ENCODE peak calls at places on chromosomes 7 and 10, in six cellular contexts. One of them, this sample, is unnamed.

GRCh38 chr10:20658158-20658557 is 239.0 kb downstream of the NEBL start:
- DNase-seq in AG10803: no peak
- DNase-seq in A673: no peak
- DNase-seq in HCT116: no peak
- DNase-seq in suprapubic skin: no peak
- DNase-seq in cardiac fibroblast: no peak
- DNase-seq in this sample: no peak

GRCh38 chr7:132575336-132575986 is 809 bp downstream of the PLXNA4 start:
- DNase-seq in AG10803: peak
- DNase-seq in A673: peak
- DNase-seq in HCT116: no peak
- DNase-seq in suprapubic skin: no peak
- DNase-seq in cardiac fibroblast: peak
- DNase-seq in this sample: no peak

GRCh38 chr10:22339761-22340361 is 5.4 kb upstream of the SPAG6 start:
- DNase-seq in AG10803: no peak
- DNase-seq in A673: no peak
- DNase-seq in HCT116: no peak
- DNase-seq in suprapubic skin: no peak
- DNase-seq in cardiac fibroblast: peak
- DNase-seq in this sample: no peak

GRCh38 chr10:19256331-19256730 is 207.7 kb downstream of the MALRD1 start:
- DNase-seq in AG10803: no peak
- DNase-seq in A673: peak
- DNase-seq in HCT116: no peak
- DNase-seq in suprapubic skin: no peak
- DNase-seq in cardiac fibroblast: no peak
- DNase-seq in this sample: no peak

GRCh38 chr10:88232029-88232895 is 350.9 kb downstream of the RNLS start:
- DNase-seq in AG10803: peak
- DNase-seq in A673: peak
- DNase-seq in HCT116: no peak
- DNase-seq in suprapubic skin: no peak
- DNase-seq in cardiac fibroblast: peak
- DNase-seq in this sample: no peak

GRCh38 chr10:95445223-95445836 is 115.8 kb downstream of the SORBS1 start:
- DNase-seq in AG10803: peak
- DNase-seq in A673: no peak
- DNase-seq in HCT116: peak
- DNase-seq in suprapubic skin: peak
- DNase-seq in cardiac fibroblast: peak
- DNase-seq in this sample: no peak

GRCh38 chr7:70776627-70777101 is 355.3 kb upstream of the GALNT17 start:
- DNase-seq in AG10803: peak
- DNase-seq in A673: no peak
- DNase-seq in HCT116: no peak
- DNase-seq in suprapubic skin: no peak
- DNase-seq in cardiac fibroblast: peak
- DNase-seq in this sample: no peak

GRCh38 chr7:150335774-150336112 is 5.7 kb downstream of the RARRES2 start:
- DNase-seq in AG10803: no peak
- DNase-seq in A673: no peak
- DNase-seq in HCT116: no peak
- DNase-seq in suprapubic skin: no peak
- DNase-seq in cardiac fibroblast: no peak
- DNase-seq in this sample: no peak

GRCh38 chr10:116511365-116511764 is 34.4 kb upstream of the PNLIP start:
- DNase-seq in AG10803: no peak
- DNase-seq in A673: no peak
- DNase-seq in HCT116: no peak
- DNase-seq in suprapubic skin: no peak
- DNase-seq in cardiac fibroblast: no peak
- DNase-seq in this sample: no peak

GRCh38 chr7:123749537-123749857 is 694 bp upstream of the WASL start:
- DNase-seq in AG10803: peak
- DNase-seq in A673: no peak
- DNase-seq in HCT116: peak
- DNase-seq in suprapubic skin: no peak
- DNase-seq in cardiac fibroblast: peak
- DNase-seq in this sample: no peak

GRCh38 chr10:90181251-90181691 is 479.9 kb downstream of the KIF20B start:
- DNase-seq in AG10803: no peak
- DNase-seq in A673: peak
- DNase-seq in HCT116: no peak
- DNase-seq in suprapubic skin: no peak
- DNase-seq in cardiac fibroblast: peak
- DNase-seq in this sample: no peak

GRCh38 chr7:151117565-151117964 is 31.3 kb downstream of the AGAP3 start:
- DNase-seq in AG10803: no peak
- DNase-seq in A673: no peak
- DNase-seq in HCT116: no peak
- DNase-seq in suprapubic skin: no peak
- DNase-seq in cardiac fibroblast: no peak
- DNase-seq in this sample: no peak

GRCh38 chr7:48118041-48118440 is 29.0 kb downstream of the UPP1 start:
- DNase-seq in AG10803: no peak
- DNase-seq in A673: no peak
- DNase-seq in HCT116: no peak
- DNase-seq in suprapubic skin: no peak
- DNase-seq in cardiac fibroblast: no peak
- DNase-seq in this sample: no peak

GRCh38 chr7:99027241-99027640 is 116.7 kb downstream of the SMURF1 start:
- DNase-seq in AG10803: peak
- DNase-seq in A673: no peak
- DNase-seq in HCT116: no peak
- DNase-seq in suprapubic skin: no peak
- DNase-seq in cardiac fibroblast: peak
- DNase-seq in this sample: no peak

GRCh38 chr7:112163021-112163310 is 43.2 kb downstream of the DOCK4 start:
- DNase-seq in AG10803: no peak
- DNase-seq in A673: peak
- DNase-seq in HCT116: no peak
- DNase-seq in suprapubic skin: no peak
- DNase-seq in cardiac fibroblast: no peak
- DNase-seq in this sample: no peak

GRCh38 chr7:79515358-79515757 is 61.9 kb upstream of the MAGI2 start:
- DNase-seq in AG10803: peak
- DNase-seq in A673: no peak
- DNase-seq in HCT116: no peak
- DNase-seq in suprapubic skin: no peak
- DNase-seq in cardiac fibroblast: no peak
- DNase-seq in this sample: no peak

GRCh38 chr10:91796332-91797076 is 1.7 kb upstream of the TNKS2 start:
- DNase-seq in AG10803: no peak
- DNase-seq in A673: peak
- DNase-seq in HCT116: no peak
- DNase-seq in suprapubic skin: no peak
- DNase-seq in cardiac fibroblast: peak
- DNase-seq in this sample: no peak

GRCh38 chr10:68565658-68566057 is 5.5 kb downstream of the TET1 start:
- DNase-seq in AG10803: no peak
- DNase-seq in A673: no peak
- DNase-seq in HCT116: no peak
- DNase-seq in suprapubic skin: no peak
- DNase-seq in cardiac fibroblast: no peak
- DNase-seq in this sample: no peak

GRCh38 chr7:106041140-106041717 is 70.9 kb downstream of the SYPL1 start:
- DNase-seq in AG10803: peak
- DNase-seq in A673: peak
- DNase-seq in HCT116: peak
- DNase-seq in suprapubic skin: no peak
- DNase-seq in cardiac fibroblast: peak
- DNase-seq in this sample: no peak

GRCh38 chr10:30639946-30640786 is 10.6 kb upstream of the LYZL2 start:
- DNase-seq in AG10803: peak
- DNase-seq in A673: peak
- DNase-seq in HCT116: peak
- DNase-seq in suprapubic skin: no peak
- DNase-seq in cardiac fibroblast: peak
- DNase-seq in this sample: no peak

GRCh38 chr10:109178576-109178975 is 744.7 kb downstream of the XPNPEP1 start:
- DNase-seq in AG10803: no peak
- DNase-seq in A673: peak
- DNase-seq in HCT116: no peak
- DNase-seq in suprapubic skin: no peak
- DNase-seq in cardiac fibroblast: no peak
- DNase-seq in this sample: no peak

GRCh38 chr7:128962837-128963236 is 25.1 kb downstream of the IRF5 start:
- DNase-seq in AG10803: no peak
- DNase-seq in A673: no peak
- DNase-seq in HCT116: no peak
- DNase-seq in suprapubic skin: no peak
- DNase-seq in cardiac fibroblast: no peak
- DNase-seq in this sample: no peak

GRCh38 chr10:110337906-110338305 is 33.2 kb upstream of the SMNDC1 start:
- DNase-seq in AG10803: peak
- DNase-seq in A673: peak
- DNase-seq in HCT116: no peak
- DNase-seq in suprapubic skin: no peak
- DNase-seq in cardiac fibroblast: peak
- DNase-seq in this sample: no peak
- TF ChIP-seq CTCF in AG10803: no peak
- TF ChIP-seq CTCF in A673: no peak
- TF ChIP-seq CTCF in HCT116: no peak
- TF ChIP-seq CTCF in suprapubic skin: no peak
- TF ChIP-seq CTCF in cardiac fibroblast: no peak
- TF ChIP-seq CTCF in this sample: no peak

DNA sequence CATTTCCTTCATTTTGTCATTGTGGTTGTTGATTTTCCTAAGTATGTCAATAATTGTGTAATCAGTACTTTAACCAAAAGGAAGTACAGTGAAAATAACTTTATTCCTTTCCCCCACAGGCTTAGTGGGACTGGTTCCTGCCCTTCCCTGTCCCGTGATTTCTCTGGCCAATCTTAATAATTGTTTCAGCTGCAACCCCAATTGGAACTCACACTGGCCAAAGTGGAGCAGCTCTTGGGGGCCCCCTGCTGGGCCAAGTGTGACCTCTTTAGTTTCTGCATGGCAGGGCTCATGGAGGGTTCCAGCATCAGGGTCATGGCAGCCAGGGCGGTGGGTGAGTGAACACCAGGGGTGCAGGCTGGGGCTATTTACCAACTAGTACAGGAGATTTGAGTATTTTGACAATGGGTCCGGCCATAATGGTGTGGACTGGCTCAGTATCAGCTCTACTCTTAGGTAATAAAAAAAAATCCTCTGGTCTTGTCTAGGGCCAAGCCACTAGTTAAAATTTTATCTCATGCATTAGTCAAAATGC is 31.7 kb downstream of the CYCS start:
- DNase-seq in AG10803: peak
- DNase-seq in A673: peak
- DNase-seq in HCT116: peak
- DNase-seq in suprapubic skin: peak
- DNase-seq in cardiac fibroblast: peak
- DNase-seq in this sample: peak
- TF ChIP-seq CTCF in AG10803: peak
- TF ChIP-seq CTCF in A673: peak
- TF ChIP-seq CTCF in HCT116: peak
- TF ChIP-seq CTCF in suprapubic skin: peak
- TF ChIP-seq CTCF in cardiac fibroblast: peak
- TF ChIP-seq CTCF in this sample: peak

GRCh38 chr10:98104125-98104524 is 30.3 kb upstream of the R3HCC1L start:
- DNase-seq in AG10803: no peak
- DNase-seq in A673: no peak
- DNase-seq in HCT116: no peak
- DNase-seq in suprapubic skin: no peak
- DNase-seq in cardiac fibroblast: no peak
- DNase-seq in this sample: no peak

GRCh38 chr10:98110356-98110755 is 24.1 kb upstream of the R3HCC1L start:
- DNase-seq in AG10803: no peak
- DNase-seq in A673: no peak
- DNase-seq in HCT116: no peak
- DNase-seq in suprapubic skin: no peak
- DNase-seq in cardiac fibroblast: no peak
- DNase-seq in this sample: no peak

GRCh38 chr10:98106531-98106930 is 27.9 kb upstream of the R3HCC1L start:
- DNase-seq in AG10803: no peak
- DNase-seq in A673: no peak
- DNase-seq in HCT116: no peak
- DNase-seq in suprapubic skin: no peak
- DNase-seq in cardiac fibroblast: no peak
- DNase-seq in this sample: no peak

GRCh38 chr10:98107644-98108430 is 26.6 kb upstream of the R3HCC1L start:
- DNase-seq in AG10803: no peak
- DNase-seq in A673: no peak
- DNase-seq in HCT116: no peak
- DNase-seq in suprapubic skin: no peak
- DNase-seq in cardiac fibroblast: no peak
- DNase-seq in this sample: no peak
- TF ChIP-seq CTCF in AG10803: no peak
- TF ChIP-seq CTCF in A673: no peak
- TF ChIP-seq CTCF in HCT116: no peak
- TF ChIP-seq CTCF in suprapubic skin: no peak
- TF ChIP-seq CTCF in cardiac fibroblast: no peak
- TF ChIP-seq CTCF in this sample: no peak

DNA sequence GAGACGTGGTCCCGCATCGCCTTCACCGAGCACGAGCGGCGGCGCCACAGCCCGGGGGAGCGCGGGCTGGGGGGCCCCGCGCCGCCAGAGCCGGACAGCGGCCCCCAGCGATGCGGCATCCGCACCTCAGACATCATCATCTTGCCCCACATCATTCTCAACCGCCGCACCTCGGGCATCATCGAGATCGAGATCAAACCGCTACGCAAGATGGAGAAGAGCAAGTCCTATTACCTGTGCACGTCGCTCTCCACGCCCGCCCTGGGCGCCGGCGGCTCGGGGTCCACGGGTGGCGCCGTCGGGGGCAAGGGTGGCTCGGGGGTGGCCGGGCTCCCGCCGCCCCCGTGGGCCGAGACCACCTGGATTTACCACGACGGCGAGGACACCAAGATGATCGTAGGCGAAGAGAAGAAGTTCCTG is 733 bp downstream of the CNNM2 start:
- DNase-seq in AG10803: no peak
- DNase-seq in A673: peak
- DNase-seq in HCT116: no peak
- DNase-seq in suprapubic skin: no peak
- DNase-seq in cardiac fibroblast: no peak
- DNase-seq in this sample: no peak
- TF ChIP-seq CTCF in AG10803: no peak
- TF ChIP-seq CTCF in A673: no peak
- TF ChIP-seq CTCF in HCT116: no peak
- TF ChIP-seq CTCF in suprapubic skin: no peak
- TF ChIP-seq CTCF in cardiac fibroblast: no peak
- TF ChIP-seq CTCF in this sample: no peak